ENCODE peak calls at places on chromosomes 12 and 14, in seven cellular contexts. One of them, this sample, is unnamed. For H3K27me3 and H3K4me1, the result is how much of the 10 kb centered on the place peaks cover.

GRCh38 chr12:132724506-132725220 is 14.0 kb downstream of the PGAM5 start:
- DNase-seq in vagina: no peak
- DNase-seq in PC-3: no peak
- DNase-seq in psoas muscle: no peak
- DNase-seq in HepG2: no peak
- DNase-seq in CD8-positive, alpha-beta T cell: no peak
- DNase-seq in fibroblast of lung: no peak
- DNase-seq in this sample: no peak

GRCh38 chr14:87522575-87522974 is 470.4 kb downstream of the GALC start:
- DNase-seq in PC-3: no peak
- DNase-seq in vagina: no peak
- DNase-seq in psoas muscle: no peak
- DNase-seq in CD8-positive, alpha-beta T cell: no peak
- DNase-seq in HepG2: no peak
- DNase-seq in fibroblast of lung: no peak
- DNase-seq in this sample: peak

GRCh38 chr12:71972441-71973074 is 33.9 kb downstream of the TPH2 start:
- DNase-seq in psoas muscle: no peak
- DNase-seq in vagina: no peak
- DNase-seq in CD8-positive, alpha-beta T cell: no peak
- DNase-seq in HepG2: no peak
- DNase-seq in PC-3: peak
- DNase-seq in fibroblast of lung: no peak
- DNase-seq in this sample: no peak

GRCh38 chr12:54126696-54127537 is 61.9 kb downstream of the SMUG1 start:
- DNase-seq in vagina: peak
- DNase-seq in PC-3: no peak
- DNase-seq in HepG2: no peak
- DNase-seq in CD8-positive, alpha-beta T cell: no peak
- DNase-seq in psoas muscle: peak
- DNase-seq in fibroblast of lung: peak
- DNase-seq in this sample: no peak

GRCh38 chr14:85528882-85529585 is 910 bp upstream of the FLRT2 start:
- DNase-seq in PC-3: peak
- DNase-seq in psoas muscle: peak
- DNase-seq in CD8-positive, alpha-beta T cell: no peak
- DNase-seq in vagina: no peak
- DNase-seq in fibroblast of lung: peak
- DNase-seq in HepG2: no peak
- DNase-seq in this sample: no peak

GRCh38 chr12:14611640-14612203 is 44.0 kb upstream of the PLBD1 start:
- DNase-seq in CD8-positive, alpha-beta T cell: no peak
- DNase-seq in PC-3: no peak
- DNase-seq in HepG2: no peak
- DNase-seq in fibroblast of lung: no peak
- DNase-seq in psoas muscle: no peak
- DNase-seq in vagina: no peak
- DNase-seq in this sample: no peak

GRCh38 chr14:100769035-100769939 is 42.6 kb downstream of the DLK1 start:
- DNase-seq in CD8-positive, alpha-beta T cell: no peak
- DNase-seq in HepG2: no peak
- DNase-seq in psoas muscle: peak
- DNase-seq in vagina: no peak
- DNase-seq in PC-3: no peak
- DNase-seq in fibroblast of lung: no peak
- DNase-seq in this sample: no peak

GRCh38 chr12:108567388-108567787 is 5.0 kb downstream of the ISCU start:
- DNase-seq in vagina: no peak
- DNase-seq in CD8-positive, alpha-beta T cell: no peak
- DNase-seq in psoas muscle: no peak
- DNase-seq in fibroblast of lung: no peak
- DNase-seq in PC-3: no peak
- DNase-seq in HepG2: no peak
- DNase-seq in this sample: no peak

GRCh38 chr12:11584213-11584855 is 65.1 kb upstream of the ETV6 start:
- DNase-seq in fibroblast of lung: no peak
- DNase-seq in vagina: no peak
- DNase-seq in PC-3: peak
- DNase-seq in psoas muscle: no peak
- DNase-seq in CD8-positive, alpha-beta T cell: no peak
- DNase-seq in HepG2: no peak
- DNase-seq in this sample: no peak

GRCh38 chr12:77152623-77153193 is 87.3 kb upstream of the E2F7 start:
- DNase-seq in vagina: no peak
- DNase-seq in PC-3: peak
- DNase-seq in CD8-positive, alpha-beta T cell: no peak
- DNase-seq in HepG2: peak
- DNase-seq in fibroblast of lung: peak
- DNase-seq in psoas muscle: no peak
- DNase-seq in this sample: no peak

DNA sequence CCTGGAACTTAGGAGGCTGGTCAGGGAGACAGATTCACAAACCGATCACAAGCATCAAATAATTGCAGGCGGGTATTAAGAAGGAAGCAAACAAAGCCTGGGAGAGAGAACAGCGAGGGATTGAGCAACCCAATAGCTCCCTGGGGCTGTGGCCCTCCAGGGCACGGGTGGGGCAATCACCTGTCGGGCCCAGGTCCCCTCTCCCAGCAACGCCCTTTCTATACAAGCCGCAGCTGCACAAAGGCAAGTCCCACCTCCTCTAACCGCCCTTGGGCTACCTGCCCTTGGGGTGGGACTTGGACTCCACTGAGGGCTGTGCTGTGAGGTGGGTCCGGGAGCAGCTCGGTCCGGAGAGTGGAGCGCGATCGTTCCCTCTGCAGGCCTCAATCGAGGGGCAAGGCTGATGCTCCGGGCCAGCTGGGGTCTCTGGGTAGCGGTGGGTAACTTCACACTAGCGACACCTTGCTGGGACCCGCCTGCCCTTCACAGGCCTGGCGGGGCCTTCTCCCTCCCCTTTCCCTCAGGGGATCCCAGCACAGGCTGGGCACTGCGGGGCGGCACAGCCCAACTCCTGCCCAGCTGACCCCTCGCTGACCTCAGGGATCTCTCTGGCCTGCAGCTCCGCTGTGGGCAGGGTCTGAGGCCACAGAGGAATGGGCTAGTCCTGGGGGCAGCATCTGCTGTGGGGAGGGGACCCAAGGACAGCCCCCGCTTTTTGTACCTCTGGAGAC is 8.0 kb downstream of the PHB2 start:
- DNase-seq in HepG2: no peak
- DNase-seq in vagina: no peak
- DNase-seq in PC-3: no peak
- DNase-seq in CD8-positive, alpha-beta T cell: no peak
- DNase-seq in fibroblast of lung: no peak
- DNase-seq in psoas muscle: no peak
- DNase-seq in this sample: peak
- H3K4me3 ChIP-seq in HepG2: peak
- H3K4me3 ChIP-seq in vagina: peak
- H3K4me3 ChIP-seq in PC-3: no peak
- H3K4me3 ChIP-seq in CD8-positive, alpha-beta T cell: no peak
- H3K4me3 ChIP-seq in fibroblast of lung: no peak
- H3K4me3 ChIP-seq in psoas muscle: peak
- H3K4me3 ChIP-seq in this sample: peak

GRCh38 chr14:105508069-105508468 is 17.0 kb downstream of the TEDC1 start:
- DNase-seq in PC-3: no peak
- DNase-seq in CD8-positive, alpha-beta T cell: no peak
- DNase-seq in fibroblast of lung: no peak
- DNase-seq in psoas muscle: peak
- DNase-seq in vagina: no peak
- DNase-seq in HepG2: no peak
- DNase-seq in this sample: no peak
- H3K27me3 ChIP-seq in PC-3: under half
- H3K27me3 ChIP-seq in CD8-positive, alpha-beta T cell: under half
- H3K27me3 ChIP-seq in fibroblast of lung: under half
- H3K27me3 ChIP-seq in psoas muscle: under half
- H3K27me3 ChIP-seq in vagina: under half
- H3K27me3 ChIP-seq in HepG2: half or more
- H3K27me3 ChIP-seq in this sample: under half

GRCh38 chr12:6201775-6202292 is 1.6 kb downstream of the CD9 start:
- DNase-seq in CD8-positive, alpha-beta T cell: no peak
- DNase-seq in fibroblast of lung: no peak
- DNase-seq in PC-3: no peak
- DNase-seq in HepG2: no peak
- DNase-seq in psoas muscle: no peak
- DNase-seq in vagina: no peak
- DNase-seq in this sample: no peak

GRCh38 chr12:6200266-6201198 is at the start of gene CD9:
- DNase-seq in fibroblast of lung: no peak
- DNase-seq in CD8-positive, alpha-beta T cell: peak
- DNase-seq in PC-3: peak
- DNase-seq in HepG2: no peak
- DNase-seq in psoas muscle: peak
- DNase-seq in vagina: no peak
- DNase-seq in this sample: peak

GRCh38 chr12:6202846-6203245 is 2.6 kb downstream of the CD9 start:
- DNase-seq in PC-3: no peak
- DNase-seq in psoas muscle: no peak
- DNase-seq in HepG2: no peak
- DNase-seq in vagina: no peak
- DNase-seq in fibroblast of lung: no peak
- DNase-seq in CD8-positive, alpha-beta T cell: no peak
- DNase-seq in this sample: no peak

GRCh38 chr12:6201199-6201608 is 1.0 kb downstream of the CD9 start:
- DNase-seq in PC-3: peak
- DNase-seq in fibroblast of lung: no peak
- DNase-seq in CD8-positive, alpha-beta T cell: no peak
- DNase-seq in HepG2: no peak
- DNase-seq in psoas muscle: peak
- DNase-seq in vagina: no peak
- DNase-seq in this sample: peak

GRCh38 chr12:6202331-6202730 is 2.1 kb downstream of the CD9 start:
- DNase-seq in PC-3: no peak
- DNase-seq in CD8-positive, alpha-beta T cell: no peak
- DNase-seq in fibroblast of lung: no peak
- DNase-seq in vagina: no peak
- DNase-seq in HepG2: no peak
- DNase-seq in psoas muscle: no peak
- DNase-seq in this sample: no peak
- H3K4me1 ChIP-seq in PC-3: under half
- H3K4me1 ChIP-seq in CD8-positive, alpha-beta T cell: under half
- H3K4me1 ChIP-seq in fibroblast of lung: under half
- H3K4me1 ChIP-seq in vagina: half or more
- H3K4me1 ChIP-seq in HepG2: half or more
- H3K4me1 ChIP-seq in psoas muscle: under half
- H3K4me1 ChIP-seq in this sample: under half

GRCh38 chr14:51860164-51860835 is at the start of gene GNG2:
- DNase-seq in HepG2: no peak
- DNase-seq in PC-3: peak
- DNase-seq in psoas muscle: peak
- DNase-seq in fibroblast of lung: peak
- DNase-seq in vagina: no peak
- DNase-seq in CD8-positive, alpha-beta T cell: peak
- DNase-seq in this sample: peak

GRCh38 chr14:51859136-51859535 is 1.3 kb upstream of the GNG2 start:
- DNase-seq in CD8-positive, alpha-beta T cell: no peak
- DNase-seq in PC-3: peak
- DNase-seq in fibroblast of lung: no peak
- DNase-seq in psoas muscle: no peak
- DNase-seq in HepG2: no peak
- DNase-seq in vagina: no peak
- DNase-seq in this sample: no peak

GRCh38 chr14:51862839-51863235 is 2.4 kb downstream of the GNG2 start:
- DNase-seq in psoas muscle: no peak
- DNase-seq in HepG2: no peak
- DNase-seq in fibroblast of lung: peak
- DNase-seq in CD8-positive, alpha-beta T cell: no peak
- DNase-seq in PC-3: no peak
- DNase-seq in vagina: no peak
- DNase-seq in this sample: no peak

GRCh38 chr14:51860836-51861583 is 598 bp downstream of the GNG2 start:
- DNase-seq in psoas muscle: no peak
- DNase-seq in vagina: no peak
- DNase-seq in PC-3: peak
- DNase-seq in CD8-positive, alpha-beta T cell: no peak
- DNase-seq in fibroblast of lung: peak
- DNase-seq in HepG2: no peak
- DNase-seq in this sample: no peak

DNA sequence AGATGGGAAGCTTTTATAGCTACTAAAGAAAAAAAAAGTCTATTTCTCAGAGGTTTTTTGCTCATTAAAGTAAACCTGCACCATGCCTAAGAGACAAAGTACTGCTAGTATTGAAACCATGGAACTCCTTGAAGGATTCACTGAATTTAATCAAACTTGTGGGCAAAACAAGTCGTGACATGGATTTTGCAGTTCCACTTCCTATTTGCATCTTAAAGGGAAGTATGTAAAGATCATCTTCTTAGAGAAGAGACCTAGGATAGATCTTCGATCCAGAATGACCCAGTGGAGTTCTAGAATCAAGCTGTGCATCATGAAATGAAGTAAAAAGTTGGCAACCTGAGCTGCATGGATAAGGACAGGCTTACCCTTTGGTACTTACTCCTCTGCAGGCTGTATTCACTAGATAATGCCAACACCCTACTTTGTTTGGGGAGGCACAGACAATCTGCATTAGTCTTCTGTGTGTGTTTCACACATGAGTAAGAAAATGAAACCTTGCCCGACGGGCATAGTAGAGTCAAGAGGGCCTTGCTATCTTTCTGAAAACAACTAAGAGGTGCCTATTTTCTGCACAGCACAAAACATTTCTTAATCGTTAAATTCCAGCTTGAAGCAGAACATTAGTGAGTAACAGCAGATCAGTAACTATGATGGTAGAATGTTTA is 1.9 kb downstream of the GNG2 start:
- DNase-seq in fibroblast of lung: peak
- DNase-seq in vagina: no peak
- DNase-seq in CD8-positive, alpha-beta T cell: no peak
- DNase-seq in HepG2: no peak
- DNase-seq in PC-3: no peak
- DNase-seq in psoas muscle: no peak
- DNase-seq in this sample: no peak
- H3K4me3 ChIP-seq in fibroblast of lung: peak
- H3K4me3 ChIP-seq in vagina: no peak
- H3K4me3 ChIP-seq in CD8-positive, alpha-beta T cell: peak
- H3K4me3 ChIP-seq in HepG2: no peak
- H3K4me3 ChIP-seq in PC-3: peak
- H3K4me3 ChIP-seq in psoas muscle: peak
- H3K4me3 ChIP-seq in this sample: no peak

GRCh38 chr14:72888202-72888601 is 5.7 kb downstream of the DPF3 start:
- DNase-seq in CD8-positive, alpha-beta T cell: no peak
- DNase-seq in psoas muscle: no peak
- DNase-seq in vagina: no peak
- DNase-seq in HepG2: no peak
- DNase-seq in fibroblast of lung: no peak
- DNase-seq in PC-3: no peak
- DNase-seq in this sample: no peak

GRCh38 chr14:72891666-72892102 is 2.2 kb downstream of the DPF3 start:
- DNase-seq in CD8-positive, alpha-beta T cell: no peak
- DNase-seq in HepG2: no peak
- DNase-seq in vagina: no peak
- DNase-seq in PC-3: no peak
- DNase-seq in fibroblast of lung: no peak
- DNase-seq in psoas muscle: no peak
- DNase-seq in this sample: no peak

GRCh38 chr14:72889366-72889765 is 4.5 kb downstream of the DPF3 start:
- DNase-seq in HepG2: no peak
- DNase-seq in PC-3: no peak
- DNase-seq in psoas muscle: no peak
- DNase-seq in fibroblast of lung: no peak
- DNase-seq in CD8-positive, alpha-beta T cell: no peak
- DNase-seq in vagina: no peak
- DNase-seq in this sample: no peak

GRCh38 chr14:72887514-72887913 is 6.4 kb downstream of the DPF3 start:
- DNase-seq in CD8-positive, alpha-beta T cell: no peak
- DNase-seq in fibroblast of lung: no peak
- DNase-seq in psoas muscle: no peak
- DNase-seq in PC-3: no peak
- DNase-seq in HepG2: no peak
- DNase-seq in vagina: no peak
- DNase-seq in this sample: no peak

GRCh38 chr14:72888636-72889201 is 5.2 kb downstream of the DPF3 start:
- DNase-seq in psoas muscle: no peak
- DNase-seq in fibroblast of lung: peak
- DNase-seq in HepG2: no peak
- DNase-seq in CD8-positive, alpha-beta T cell: no peak
- DNase-seq in PC-3: no peak
- DNase-seq in vagina: no peak
- DNase-seq in this sample: no peak
- H3K27me3 ChIP-seq in psoas muscle: under half
- H3K27me3 ChIP-seq in fibroblast of lung: under half
- H3K27me3 ChIP-seq in HepG2: under half
- H3K27me3 ChIP-seq in CD8-positive, alpha-beta T cell: under half
- H3K27me3 ChIP-seq in PC-3: under half
- H3K27me3 ChIP-seq in vagina: under half
- H3K27me3 ChIP-seq in this sample: under half